ENCODE peak calls at places on chromosomes 13 and 19, in six cellular contexts. G, H, J, I, E and F are unnamed samples.

GRCh38 chr19:58474291-58474996 is 1.7 kb upstream of the ZNF446 start:
- DNase-seq in I (no peak), H (no peak), E (no peak), G (no peak), J (no peak), F (peak; percentile 25)

GRCh38 chr19:3625996-3626472 is 556 bp downstream of the CACTIN start:
- DNase-seq in J (no peak), H (no peak), I (no peak), E (no peak), G (peak; percentile 9), F (no peak)

GRCh38 chr13:40564342-40564997 is 102.0 kb downstream of the FOXO1 start:
- DNase-seq in E (no peak), J (no peak), H (no peak), G (no peak), I (no peak), F (no peak)

GRCh38 chr13:43786766-43787517 is at the start of gene ENOX1:
- DNase-seq in E (peak; percentile 87), I (peak; percentile 67), H (no peak), G (peak; percentile 88), J (peak; percentile 47), F (no peak)

GRCh38 chr13:42395066-42395821 is 123.3 kb downstream of the AKAP11 start:
- DNase-seq in G (no peak), J (no peak), I (no peak), H (no peak), E (no peak), F (no peak)

GRCh38 chr19:38321646-38322323 is 2.1 kb downstream of the KCNK6 start:
- DNase-seq in I (peak; percentile 84), E (no peak), J (no peak), G (peak; percentile 22), H (no peak), F (no peak)

GRCh38 chr19:45455707-45456499 is 11.9 kb upstream of the FOSB start:
- DNase-seq in J (peak; percentile 95), I (peak; percentile 88), E (peak; percentile 97), G (peak; percentile 71), H (peak; percentile 67), F (peak; percentile 99)

GRCh38 chr13:46010148-46010547 is 42.4 kb downstream of the ZC3H13 start:
- DNase-seq in E (peak; percentile 53), I (no peak), H (no peak), J (no peak), G (peak; percentile 40), F (no peak)

GRCh38 chr19:16326401-16327130 is 1.9 kb downstream of the KLF2 start:
- DNase-seq in I (no peak), G (peak; percentile 49), E (peak; percentile 74), J (no peak), H (no peak), F (no peak)

DNA sequence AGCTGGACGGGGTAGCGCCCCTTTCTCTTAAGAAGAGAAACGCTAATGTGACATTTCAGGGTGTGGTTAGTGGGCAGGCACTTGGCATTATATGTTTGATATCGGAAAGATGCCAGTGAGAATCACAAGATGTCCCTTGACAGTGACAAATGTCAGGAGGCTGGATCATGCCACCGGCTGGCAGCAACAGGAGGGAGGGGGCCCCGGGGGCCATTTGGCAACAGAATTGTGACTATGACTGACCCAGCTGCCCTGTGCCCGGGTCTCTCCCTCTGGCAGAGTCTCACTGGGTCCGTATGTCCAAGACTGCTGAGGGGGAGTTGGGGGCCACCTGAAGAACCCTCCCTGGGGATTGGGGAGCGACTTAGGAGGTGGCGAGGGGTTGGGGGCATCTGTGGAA is 4.8 kb downstream of the DCAF15 start:
- DNase-seq in E (no peak), H (no peak), I (no peak), G (no peak), J (no peak), F (no peak)
- H3K36me3 ChIP-seq in E (peaks cover 36% of the 10 kb centered on the region), H (peaks cover 82% of the 10 kb centered on the region), I (peaks cover 79% of the 10 kb centered on the region), G (no peaks in the 10 kb centered on the region), J (peaks cover 42% of the 10 kb centered on the region), F (peaks cover 24% of the 10 kb centered on the region)

DNA sequence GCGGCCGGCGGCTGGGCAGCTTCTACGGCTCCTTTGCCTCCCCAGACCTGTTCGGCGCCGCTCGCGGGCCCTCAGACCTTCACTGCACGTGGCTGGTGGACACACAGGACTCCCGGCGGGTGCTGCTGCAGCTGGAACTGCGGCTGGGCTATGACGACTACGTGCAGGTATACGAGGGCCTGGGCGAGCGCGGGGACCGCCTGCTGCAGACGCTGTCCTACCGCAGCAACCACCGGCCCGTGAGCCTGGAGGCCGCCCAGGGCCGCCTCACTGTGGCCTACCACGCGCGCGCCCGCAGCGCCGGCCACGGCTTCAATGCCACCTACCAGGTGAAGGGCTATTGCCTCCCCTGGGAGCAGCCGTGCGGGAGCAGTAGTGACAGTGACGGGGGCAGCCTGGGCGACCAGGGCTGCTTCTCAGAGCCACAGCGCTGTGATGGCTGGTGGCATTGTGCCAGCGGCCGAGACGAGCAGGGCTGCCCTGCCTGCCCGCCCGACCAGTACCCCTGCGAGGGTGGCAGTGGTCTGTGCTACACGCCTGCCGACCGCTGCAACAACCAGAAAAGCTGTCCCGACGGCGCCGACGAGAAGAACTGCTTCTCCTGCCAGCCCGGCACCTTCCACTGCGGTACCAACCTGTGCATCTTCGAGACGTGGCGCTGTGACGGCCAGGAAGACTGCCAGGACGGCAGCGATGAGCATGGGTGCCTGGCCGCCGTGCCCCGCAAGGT is 11.6 kb downstream of the LRP3 start:
- DNase-seq in I (no peak), H (no peak), E (no peak), G (no peak), J (no peak), F (no peak)
- H3K36me3 ChIP-seq in I (peaks cover 43% of the 10 kb centered on the region), H (peaks cover 64% of the 10 kb centered on the region), E (peaks cover 5% of the 10 kb centered on the region), G (no peaks in the 10 kb centered on the region), J (no peaks in the 10 kb centered on the region), F (peaks cover 6% of the 10 kb centered on the region)

GRCh38 chr13:32203736-32204135 is 111.4 kb downstream of the ZAR1L start:
- DNase-seq in J (no peak), E (no peak), H (no peak), I (no peak), G (no peak), F (no peak)

GRCh38 chr13:32202268-32202667 is 112.9 kb downstream of the ZAR1L start:
- DNase-seq in I (no peak), H (no peak), E (no peak), J (no peak), G (no peak), F (no peak)

GRCh38 chr13:32206097-32206740 is 108.9 kb downstream of the ZAR1L start:
- DNase-seq in H (no peak), J (peak; percentile 14), G (no peak), E (no peak), I (no peak), F (no peak)

GRCh38 chr13:32208860-32209259 is 106.3 kb downstream of the ZAR1L start:
- DNase-seq in J (no peak), E (no peak), H (no peak), G (no peak), I (no peak), F (no peak)

DNA sequence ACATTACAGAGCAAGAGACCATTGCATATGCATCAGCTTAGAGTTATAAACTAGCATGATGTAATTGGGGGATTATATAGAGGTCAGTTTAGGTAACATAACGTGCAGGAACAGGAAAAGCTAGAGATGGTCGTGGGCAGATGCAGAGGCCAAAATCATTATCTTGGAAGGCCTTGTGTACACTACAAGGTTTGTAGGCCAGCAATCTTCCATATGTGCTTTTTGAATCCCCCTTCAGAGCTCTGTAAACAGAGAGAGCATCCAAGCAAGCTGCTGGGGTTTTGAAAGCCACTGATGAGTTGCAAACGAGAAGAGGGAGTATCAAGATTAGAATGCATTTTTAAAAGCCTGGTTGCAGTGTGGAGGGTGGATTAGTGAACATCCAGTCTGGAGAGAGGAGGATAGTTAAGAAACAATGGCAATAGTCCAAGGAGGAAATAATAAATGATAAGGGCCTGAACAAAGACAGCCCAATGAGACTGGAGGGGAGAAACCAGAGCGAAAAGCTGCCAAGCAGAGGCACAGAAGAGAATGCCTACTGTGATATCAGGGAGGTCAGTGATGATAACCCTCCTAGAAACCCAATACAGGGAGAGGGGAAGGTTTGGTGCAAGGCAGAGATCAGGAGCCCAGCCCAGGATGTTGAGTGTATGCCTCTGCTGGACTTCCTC is 109.6 kb downstream of the ZAR1L start:
- DNase-seq in E (no peak), I (no peak), G (no peak), H (no peak), J (no peak), F (no peak)
- H3K36me3 ChIP-seq in E (no peaks in the 10 kb centered on the region), I (peaks cover 70% of the 10 kb centered on the region), G (no peaks in the 10 kb centered on the region), H (peaks cover 23% of the 10 kb centered on the region), J (no peaks in the 10 kb centered on the region), F (peaks cover 1% of the 10 kb centered on the region)

GRCh38 chr19:6219147-6219525 is 60.6 kb downstream of the MLLT1 start:
- DNase-seq in J (no peak), E (no peak), G (no peak), H (no peak), I (no peak), F (no peak)
- H3K36me3 ChIP-seq in J (peaks cover 8% of the 10 kb centered on the region), E (peaks cover 16% of the 10 kb centered on the region), G (no peaks in the 10 kb centered on the region), H (peaks cover 72% of the 10 kb centered on the region), I (peaks cover 54% of the 10 kb centered on the region), F (peaks cover 46% of the 10 kb centered on the region)

DNA sequence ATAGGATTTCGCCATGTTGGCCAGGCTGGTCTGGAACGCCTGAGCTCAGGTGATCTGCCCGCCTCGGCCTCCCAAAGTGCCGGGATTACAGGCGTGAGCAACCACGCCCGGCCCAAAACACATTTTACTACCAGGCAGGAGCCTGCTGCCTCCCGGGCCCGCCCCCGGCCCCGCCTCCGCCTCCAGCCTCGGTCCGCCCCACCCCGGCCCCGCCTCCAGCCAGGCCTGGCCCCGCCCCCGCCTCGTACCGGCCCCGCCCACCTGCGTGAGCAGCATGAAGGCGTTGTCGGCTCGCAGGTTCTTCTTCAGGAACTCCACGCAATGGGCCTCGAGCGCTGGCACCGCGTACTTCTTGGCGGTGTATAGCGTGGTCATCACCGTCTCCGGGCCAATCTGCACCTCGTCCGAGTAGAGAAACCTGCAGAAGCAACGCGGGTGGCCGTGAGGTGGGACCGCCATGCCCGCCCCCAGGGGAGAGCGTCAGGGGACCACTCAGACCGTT is 22.7 kb downstream of the BTBD2 start:
- DNase-seq in G (peak; percentile 37), J (peak; percentile 13), I (no peak), E (peak; percentile 90), H (no peak), F (no peak)
- H3K36me3 ChIP-seq in G (peaks cover 8% of the 10 kb centered on the region), J (peaks cover 10% of the 10 kb centered on the region), I (peaks cover 88% of the 10 kb centered on the region), E (peaks cover 59% of the 10 kb centered on the region), H (peaks cover 97% of the 10 kb centered on the region), F (peaks cover 32% of the 10 kb centered on the region)

GRCh38 chr19:24065865-24066604 is 21.0 kb upstream of the ZNF254 start:
- DNase-seq in E (no peak), I (no peak), J (no peak), H (no peak), G (no peak), F (no peak)
- H3K36me3 ChIP-seq in E (peaks cover 75% of the 10 kb centered on the region), I (peaks cover 63% of the 10 kb centered on the region), J (peaks cover 40% of the 10 kb centered on the region), H (peaks cover 42% of the 10 kb centered on the region), G (no peaks in the 10 kb centered on the region), F (peaks cover 1% of the 10 kb centered on the region)